ENCODE peak calls at places on chromosome 5, in four cellular contexts. D, P, A and E are unnamed samples.

GRCh38 chr5:57216714-57217113 is 42.9 kb downstream of the GPBP1 start:
- DNase-seq in D (no peak), P (no peak), A (peak), E (peak)

GRCh38 chr5:54329731-54330709 is 19.6 kb upstream of the ARL15 start:
- DNase-seq in D (no peak), P (no peak), A (peak), E (peak)

GRCh38 chr5:79122963-79123362 is 11.4 kb downstream of the BHMT start:
- DNase-seq in D (no peak), P (no peak), A (no peak), E (no peak)

GRCh38 chr5:172902497-172903472 is 56.4 kb upstream of the RPL26L1 start:
- DNase-seq in D (no peak), P (peak), A (peak), E (peak)

GRCh38 chr5:137137013-137137632 is 362.0 kb downstream of the SPOCK1 start:
- DNase-seq in D (no peak), P (no peak), A (peak), E (no peak)

GRCh38 chr5:172059661-172060100 is 53.2 kb upstream of the FBXW11 start:
- DNase-seq in D (no peak), P (no peak), A (no peak), E (no peak)

GRCh38 chr5:143600396-143601075 is 197.1 kb upstream of the NR3C1 start:
- DNase-seq in D (no peak), P (no peak), A (no peak), E (peak)

GRCh38 chr5:96219580-96220281 is 213.3 kb downstream of the PCSK1 start:
- DNase-seq in D (no peak), P (no peak), A (peak), E (peak)

GRCh38 chr5:119323630-119324000 is 32.2 kb upstream of the TNFAIP8 start:
- DNase-seq in D (no peak), P (no peak), A (peak), E (peak)

GRCh38 chr5:17105744-17106450 is 111.5 kb upstream of the BASP1 start:
- DNase-seq in D (no peak), P (no peak), A (peak), E (peak)

GRCh38 chr5:38048400-38048799 is 208.6 kb upstream of the GDNF start:
- DNase-seq in D (no peak), P (no peak), A (no peak), E (no peak)

GRCh38 chr5:180027449-180028089 is 44.0 kb downstream of the RNF130 start:
- DNase-seq in D (no peak), P (no peak), A (no peak), E (no peak)

GRCh38 chr5:142432961-142433360 is 108.1 kb upstream of the SPRY4 start:
- DNase-seq in D (no peak), P (no peak), A (no peak), E (no peak)

GRCh38 chr5:111954516-111955337 is 197.7 kb upstream of the NREP start:
- DNase-seq in D (no peak), P (no peak), A (peak), E (peak)

GRCh38 chr5:8908055-8908683 is 637.7 kb downstream of the SEMA5A start:
- DNase-seq in D (no peak), P (no peak), A (peak), E (no peak)

GRCh38 chr5:176781638-176782570 is 28.5 kb upstream of the UNC5A start:
- DNase-seq in D (no peak), P (no peak), A (no peak), E (no peak)

GRCh38 chr5:132812949-132813598 is at the start of gene SOWAHA:
- DNase-seq in D (no peak), P (no peak), A (no peak), E (no peak)

GRCh38 chr5:179427676-179428056 is 82.4 kb upstream of the ADAMTS2 start:
- DNase-seq in D (no peak), P (no peak), A (no peak), E (no peak)

GRCh38 chr5:4643190-4643589 is 496.9 kb upstream of the ADAMTS16 start:
- DNase-seq in D (no peak), P (no peak), A (no peak), E (no peak)

GRCh38 chr5:68482199-68482598 is 266.6 kb downstream of the PIK3R1 start:
- DNase-seq in D (no peak), P (no peak), A (no peak), E (peak)

GRCh38 chr5:180658774-180659564 is 9.6 kb upstream of the FLT4 start:
- DNase-seq in D (no peak), P (peak), A (no peak), E (no peak)

DNA sequence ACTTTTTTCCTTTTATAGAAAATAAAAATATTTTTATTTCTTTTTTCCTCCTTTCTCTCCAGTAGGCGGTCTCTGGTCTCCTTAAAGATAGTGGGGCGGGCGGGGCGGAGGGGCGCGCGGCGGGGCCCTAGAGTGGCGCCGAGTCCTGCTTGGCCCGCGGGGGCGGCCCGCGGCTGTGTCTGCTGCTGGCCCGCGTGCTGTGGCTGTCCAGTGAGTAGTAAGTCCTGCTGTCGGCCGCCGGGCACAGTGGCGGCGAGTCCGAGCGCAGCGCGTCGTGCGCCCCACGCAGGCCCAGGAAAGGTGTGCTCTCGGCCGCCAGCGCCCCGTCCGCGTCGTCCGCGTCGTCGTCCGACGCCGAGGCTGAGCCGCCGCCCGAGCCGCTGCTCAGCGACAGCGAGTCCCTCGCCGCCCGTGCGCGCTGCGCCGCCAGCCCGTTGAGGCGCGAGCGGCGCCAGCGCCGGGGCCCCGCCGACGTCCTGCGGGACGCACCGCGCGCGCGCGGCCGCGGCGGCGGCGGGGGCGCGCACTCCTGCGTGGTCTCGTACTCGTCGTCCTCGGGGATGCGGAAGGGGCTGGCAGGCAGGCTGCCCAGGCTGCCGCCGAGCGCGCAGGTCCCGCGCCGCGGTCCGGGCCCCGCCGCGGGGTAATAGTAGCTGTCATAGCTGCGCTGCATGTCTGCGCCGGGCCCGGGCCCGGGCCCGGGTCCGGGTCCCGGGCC is 52.3 kb downstream of the PSD2 start:
- DNase-seq in D (peak), P (peak), A (peak), E (peak)
- TF ChIP-seq CTCF in D (peak), P (no peak), A (no peak), E (no peak)

GRCh38 chr5:131579917-131580671 is 54.9 kb downstream of the RAPGEF6 start:
- DNase-seq in D (no peak), P (peak), A (no peak), E (no peak)
- H3K4me3 ChIP-seq in D (no peak), P (no peak), A (no peak), E (no peak)

GRCh38 chr5:87360132-87360531 is 52.6 kb downstream of the CCNH start:
- DNase-seq in D (no peak), P (no peak), A (no peak), E (no peak)
- TF ChIP-seq CTCF in D (no peak), P (no peak), A (no peak), E (no peak)

GRCh38 chr5:93755716-93756115 is 14.3 kb upstream of the POU5F2 start:
- DNase-seq in D (no peak), P (no peak), A (no peak), E (no peak)
- H3K4me3 ChIP-seq in D (no peak), P (no peak), A (no peak), E (no peak)